ENCODE peak calls at places on chromosomes 7 and 10, in four cellular contexts. One of them, this sample, is unnamed.

GRCh38 chr10:70232155-70232858 is 922 bp downstream of the PPA1 start:
- DNase-seq in ovary: peak
- DNase-seq in fibroblast of lung: peak
- DNase-seq in AG04449: no peak
- DNase-seq in this sample: no peak

GRCh38 chr7:36966636-36967035 is 242.3 kb upstream of the AOAH start:
- DNase-seq in AG04449: no peak
- DNase-seq in ovary: no peak
- DNase-seq in fibroblast of lung: peak
- DNase-seq in this sample: no peak

GRCh38 chr7:45136106-45137060 is 21.2 kb upstream of the RAMP3 start:
- DNase-seq in ovary: peak
- DNase-seq in fibroblast of lung: peak
- DNase-seq in AG04449: no peak
- DNase-seq in this sample: peak

GRCh38 chr7:50226139-50226538 is 78.4 kb upstream of the IKZF1 start:
- DNase-seq in AG04449: no peak
- DNase-seq in ovary: no peak
- DNase-seq in fibroblast of lung: no peak
- DNase-seq in this sample: no peak

GRCh38 chr10:115129752-115130151 is 36.6 kb downstream of the ATRNL1 start:
- DNase-seq in ovary: no peak
- DNase-seq in fibroblast of lung: peak
- DNase-seq in AG04449: no peak
- DNase-seq in this sample: no peak

GRCh38 chr7:108488902-108489538 is 32.8 kb upstream of the NRCAM start:
- DNase-seq in AG04449: no peak
- DNase-seq in ovary: no peak
- DNase-seq in fibroblast of lung: peak
- DNase-seq in this sample: no peak

GRCh38 chr7:44431091-44431608 is 59.3 kb downstream of the NUDCD3 start:
- DNase-seq in fibroblast of lung: peak
- DNase-seq in ovary: no peak
- DNase-seq in AG04449: no peak
- DNase-seq in this sample: no peak

GRCh38 chr7:66050990-66051424 is 24.6 kb upstream of the ASL start:
- DNase-seq in AG04449: peak
- DNase-seq in fibroblast of lung: peak
- DNase-seq in ovary: no peak
- DNase-seq in this sample: peak

GRCh38 chr7:14806886-14807285 is 95.7 kb downstream of the DGKB start:
- DNase-seq in ovary: no peak
- DNase-seq in AG04449: no peak
- DNase-seq in fibroblast of lung: peak
- DNase-seq in this sample: no peak

GRCh38 chr7:87475359-87476178 is at the start of gene ABCB4:
- DNase-seq in AG04449: no peak
- DNase-seq in ovary: no peak
- DNase-seq in fibroblast of lung: peak
- DNase-seq in this sample: no peak
- H3K4me3 ChIP-seq in AG04449: peak
- H3K4me3 ChIP-seq in ovary: peak
- H3K4me3 ChIP-seq in fibroblast of lung: peak
- H3K4me3 ChIP-seq in this sample: peak

GRCh38 chr10:32955299-32955772 is 2.7 kb downstream of the ITGB1 start:
- DNase-seq in ovary: no peak
- DNase-seq in AG04449: no peak
- DNase-seq in fibroblast of lung: no peak
- DNase-seq in this sample: no peak
- H3K4me3 ChIP-seq in ovary: peak
- H3K4me3 ChIP-seq in AG04449: peak
- H3K4me3 ChIP-seq in fibroblast of lung: peak
- H3K4me3 ChIP-seq in this sample: peak

GRCh38 chr7:116674508-116675173 is 2.6 kb downstream of the MET start:
- DNase-seq in fibroblast of lung: peak
- DNase-seq in AG04449: no peak
- DNase-seq in ovary: no peak
- DNase-seq in this sample: no peak
- H3K4me3 ChIP-seq in fibroblast of lung: no peak
- H3K4me3 ChIP-seq in AG04449: peak
- H3K4me3 ChIP-seq in ovary: no peak
- H3K4me3 ChIP-seq in this sample: peak

DNA sequence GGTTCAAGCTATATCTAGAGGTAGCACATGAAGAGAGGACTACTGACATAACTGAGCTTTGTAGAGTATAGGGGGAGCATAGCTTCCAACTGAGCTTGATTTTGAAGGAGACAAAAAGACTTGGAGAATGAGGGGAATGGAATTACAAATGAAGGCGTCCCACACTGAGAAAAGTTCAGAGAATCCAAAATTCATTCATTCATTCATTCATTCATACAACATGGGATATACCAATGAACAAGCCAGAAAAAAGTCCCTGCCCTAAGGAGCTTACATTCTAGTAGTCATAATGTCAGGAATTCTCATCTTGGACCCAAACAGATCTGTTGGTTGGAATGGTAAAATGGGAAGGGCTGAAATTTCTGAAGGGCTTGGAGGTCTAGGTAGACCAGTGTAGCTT is 62.0 kb downstream of the ENTPD1 start:
- DNase-seq in AG04449: no peak
- DNase-seq in fibroblast of lung: no peak
- DNase-seq in ovary: no peak
- DNase-seq in this sample: no peak
- H3K4me3 ChIP-seq in AG04449: no peak
- H3K4me3 ChIP-seq in fibroblast of lung: no peak
- H3K4me3 ChIP-seq in ovary: no peak
- H3K4me3 ChIP-seq in this sample: no peak

DNA sequence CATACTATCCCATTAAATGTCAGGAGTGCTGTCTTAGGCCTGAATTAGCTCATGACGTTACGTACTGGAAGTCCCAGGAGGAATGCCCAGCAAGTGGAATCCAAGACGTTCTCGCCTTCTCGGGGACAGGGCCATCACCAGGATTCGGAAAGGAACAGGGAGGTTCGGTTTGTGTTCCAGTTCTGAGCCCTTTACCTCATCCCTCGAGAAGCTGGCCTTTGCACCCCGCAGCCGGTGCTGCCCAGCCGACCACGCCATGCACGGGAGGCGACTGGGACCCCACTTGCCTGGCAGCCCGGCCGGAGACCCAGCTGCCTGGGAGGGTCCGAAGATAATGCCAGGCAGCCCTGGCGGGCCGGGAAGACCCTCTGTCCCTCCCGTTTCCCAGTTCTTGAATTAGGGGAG is 842 bp upstream of the CHST3 start:
- DNase-seq in ovary: peak
- DNase-seq in AG04449: no peak
- DNase-seq in fibroblast of lung: no peak
- DNase-seq in this sample: no peak
- H3K4me3 ChIP-seq in ovary: peak
- H3K4me3 ChIP-seq in AG04449: peak
- H3K4me3 ChIP-seq in fibroblast of lung: no peak
- H3K4me3 ChIP-seq in this sample: peak

GRCh38 chr7:120950539-120951308 is at the start of gene ING3:
- DNase-seq in fibroblast of lung: peak
- DNase-seq in ovary: peak
- DNase-seq in AG04449: peak
- DNase-seq in this sample: peak

GRCh38 chr7:120951309-120951706 is 731 bp downstream of the ING3 start:
- DNase-seq in fibroblast of lung: no peak
- DNase-seq in ovary: no peak
- DNase-seq in AG04449: no peak
- DNase-seq in this sample: no peak

GRCh38 chr7:120950026-120950538 is 495 bp upstream of the ING3 start:
- DNase-seq in ovary: no peak
- DNase-seq in AG04449: no peak
- DNase-seq in fibroblast of lung: no peak
- DNase-seq in this sample: no peak

GRCh38 chr7:120947980-120948379 is 2.6 kb upstream of the ING3 start:
- DNase-seq in ovary: no peak
- DNase-seq in fibroblast of lung: no peak
- DNase-seq in AG04449: no peak
- DNase-seq in this sample: no peak

GRCh38 chr7:120949393-120949799 is 1.2 kb upstream of the ING3 start:
- DNase-seq in AG04449: no peak
- DNase-seq in fibroblast of lung: no peak
- DNase-seq in ovary: no peak
- DNase-seq in this sample: no peak
- H3K4me3 ChIP-seq in AG04449: no peak
- H3K4me3 ChIP-seq in fibroblast of lung: peak
- H3K4me3 ChIP-seq in ovary: no peak
- H3K4me3 ChIP-seq in this sample: no peak

DNA sequence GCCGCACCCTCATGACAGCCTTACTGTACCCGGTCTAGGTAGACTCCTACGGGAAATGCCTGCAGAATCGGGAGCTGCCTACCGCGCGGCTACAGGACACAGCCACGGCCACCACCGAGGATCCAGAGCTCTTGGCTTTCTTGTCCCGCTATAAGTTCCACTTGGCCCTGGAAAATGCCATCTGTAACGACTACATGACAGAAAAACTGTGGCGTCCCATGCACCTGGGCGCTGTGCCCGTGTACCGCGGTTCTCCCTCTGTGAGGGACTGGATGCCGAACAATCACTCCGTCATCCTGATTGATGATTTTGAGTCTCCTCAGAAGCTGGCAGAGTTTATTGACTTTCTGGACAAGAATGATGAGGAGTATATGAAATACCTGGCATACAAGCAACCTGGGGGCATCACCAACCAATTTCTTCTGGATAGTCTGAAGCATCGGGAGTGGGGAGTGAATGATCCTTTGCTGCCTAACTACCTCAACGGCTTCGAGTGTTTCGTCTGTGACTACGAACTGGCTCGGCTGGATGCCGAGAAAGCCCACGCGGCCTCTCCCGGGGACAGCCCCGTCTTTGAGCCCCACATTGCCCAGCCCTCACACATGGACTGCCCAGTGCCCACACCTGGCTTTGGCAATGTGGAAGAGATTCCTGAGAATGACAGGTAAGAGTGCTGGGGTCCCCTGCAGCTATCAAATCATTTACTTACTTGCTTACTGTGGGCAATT is 8.5 kb upstream of the CHCHD1 start:
- DNase-seq in ovary: no peak
- DNase-seq in AG04449: no peak
- DNase-seq in fibroblast of lung: no peak
- DNase-seq in this sample: no peak
- H3K4me3 ChIP-seq in ovary: peak
- H3K4me3 ChIP-seq in AG04449: peak
- H3K4me3 ChIP-seq in fibroblast of lung: peak
- H3K4me3 ChIP-seq in this sample: peak

GRCh38 chr7:121745856-121746255 is 127.1 kb upstream of the PTPRZ1 start:
- DNase-seq in AG04449: no peak
- DNase-seq in fibroblast of lung: no peak
- DNase-seq in ovary: no peak
- DNase-seq in this sample: no peak

GRCh38 chr7:121744877-121745276 is 128.1 kb upstream of the PTPRZ1 start:
- DNase-seq in AG04449: no peak
- DNase-seq in ovary: no peak
- DNase-seq in fibroblast of lung: no peak
- DNase-seq in this sample: no peak

GRCh38 chr7:121752706-121753105 is 120.3 kb upstream of the PTPRZ1 start:
- DNase-seq in ovary: no peak
- DNase-seq in AG04449: no peak
- DNase-seq in fibroblast of lung: peak
- DNase-seq in this sample: no peak

GRCh38 chr7:121744319-121744718 is 128.6 kb upstream of the PTPRZ1 start:
- DNase-seq in fibroblast of lung: no peak
- DNase-seq in AG04449: no peak
- DNase-seq in ovary: no peak
- DNase-seq in this sample: no peak

GRCh38 chr7:121748546-121748945 is 124.4 kb upstream of the PTPRZ1 start:
- DNase-seq in AG04449: no peak
- DNase-seq in ovary: no peak
- DNase-seq in fibroblast of lung: no peak
- DNase-seq in this sample: no peak
- H3K4me3 ChIP-seq in AG04449: no peak
- H3K4me3 ChIP-seq in ovary: no peak
- H3K4me3 ChIP-seq in fibroblast of lung: no peak
- H3K4me3 ChIP-seq in this sample: no peak